ENCODE peak calls at places on chromosome 12, in nine cellular contexts. F is testis, J is HCT116, A is transverse colon, W is Peyer's patch, V is stomach, D is body of pancreas, I is sigmoid colon, Z is ovary. L is an unnamed sample. For H3K4me1, the result is how much of the 10 kb centered on the place peaks cover.

GRCh38 chr12:51951843-51952722 is 584 bp downstream of the ACVR1B start:
- DNase-seq in Z (peak), W (no peak), I (peak), A (peak), D (peak), J (no peak), F (peak), V (no peak), L (peak)

GRCh38 chr12:49982246-49983229 is 9.8 kb downstream of the AQP6 start:
- DNase-seq in V (no peak), W (no peak), A (no peak), I (no peak), F (no peak), D (no peak), J (no peak), Z (no peak), L (no peak)

GRCh38 chr12:41254546-41254945 is 66.4 kb downstream of the PDZRN4 start:
- DNase-seq in D (no peak), W (no peak), A (no peak), J (no peak), Z (no peak), I (no peak), F (no peak), V (no peak), L (no peak)

GRCh38 chr12:104827587-104827986 is 130.5 kb downstream of the SLC41A2 start:
- DNase-seq in A (no peak), D (no peak), W (no peak), Z (no peak), J (no peak), F (no peak), V (no peak), I (no peak), L (no peak)

GRCh38 chr12:47029903-47030302 is 49.5 kb upstream of the PCED1B start:
- DNase-seq in V (no peak), Z (no peak), D (no peak), W (no peak), I (no peak), J (no peak), F (no peak), A (no peak), L (no peak)

GRCh38 chr12:34397591-34398365 is 375.5 kb downstream of the ALG10 start:
- DNase-seq in F (peak), V (peak), I (peak), D (peak), W (peak), J (no peak), A (peak), Z (peak), L (peak)

GRCh38 chr12:21073129-21073528 is 57.9 kb upstream of the SLCO1B1 start:
- DNase-seq in Z (no peak), F (no peak), W (no peak), I (no peak), D (no peak), V (no peak), A (no peak), J (peak), L (no peak)

GRCh38 chr12:124592050-124592449 is 24.6 kb upstream of the NCOR2 start:
- DNase-seq in W (no peak), A (no peak), V (no peak), D (no peak), I (no peak), J (no peak), F (no peak), Z (no peak), L (no peak)

GRCh38 chr12:113019045-113019444 is 37.5 kb upstream of the DTX1 start:
- DNase-seq in Z (no peak), A (no peak), F (no peak), D (no peak), V (no peak), J (no peak), I (no peak), W (no peak), L (no peak)

GRCh38 chr12:130367523-130367922 is 29.8 kb downstream of the PIWIL1 start:
- DNase-seq in I (no peak), Z (no peak), F (no peak), J (no peak), V (no peak), W (no peak), A (no peak), D (no peak), L (no peak)

GRCh38 chr12:65275627-65276026 is 2.9 kb upstream of the MSRB3 start:
- DNase-seq in W (no peak), A (no peak), D (no peak), Z (no peak), F (no peak), I (no peak), V (no peak), J (no peak), L (no peak)

DNA sequence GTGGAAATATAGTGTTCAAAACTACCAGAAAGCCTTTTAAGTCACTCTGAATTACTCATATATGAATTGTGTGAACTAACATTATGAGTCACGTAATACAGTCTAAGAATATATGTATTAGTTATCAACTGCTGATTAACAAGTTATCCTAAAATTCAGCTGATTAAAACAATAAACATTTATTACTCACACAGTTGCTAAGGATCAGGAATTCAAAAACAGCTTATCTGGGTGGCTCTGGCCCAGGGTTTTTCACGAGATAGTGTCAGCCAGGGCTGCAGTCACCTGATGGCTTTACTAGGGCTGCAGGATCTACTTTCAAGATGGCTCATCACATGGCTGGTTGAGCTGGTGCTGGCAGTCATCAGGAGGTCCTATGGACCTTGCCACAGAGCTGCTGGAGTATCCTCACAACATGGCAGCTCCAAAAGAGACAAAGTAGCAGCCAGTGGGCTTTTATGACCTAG is 36.5 kb downstream of the CORO1C start:
- DNase-seq in I (no peak), D (no peak), W (no peak), J (no peak), F (no peak), V (no peak), Z (no peak), A (no peak), L (no peak)
- H3K4me1 ChIP-seq in I (half or more), D (under half), W (under half), J (under half), F (under half), V (half or more), Z (under half), A (under half), L (under half)

GRCh38 chr12:111467862-111468245 is 62.1 kb downstream of the SH2B3 start:
- DNase-seq in A (no peak), V (no peak), F (no peak), J (no peak), Z (no peak), W (no peak), D (no peak), I (no peak), L (no peak)

GRCh38 chr12:111467092-111467861 is 61.6 kb downstream of the SH2B3 start:
- DNase-seq in J (no peak), V (no peak), F (no peak), Z (no peak), I (no peak), A (no peak), D (no peak), W (no peak), L (no peak)

DNA sequence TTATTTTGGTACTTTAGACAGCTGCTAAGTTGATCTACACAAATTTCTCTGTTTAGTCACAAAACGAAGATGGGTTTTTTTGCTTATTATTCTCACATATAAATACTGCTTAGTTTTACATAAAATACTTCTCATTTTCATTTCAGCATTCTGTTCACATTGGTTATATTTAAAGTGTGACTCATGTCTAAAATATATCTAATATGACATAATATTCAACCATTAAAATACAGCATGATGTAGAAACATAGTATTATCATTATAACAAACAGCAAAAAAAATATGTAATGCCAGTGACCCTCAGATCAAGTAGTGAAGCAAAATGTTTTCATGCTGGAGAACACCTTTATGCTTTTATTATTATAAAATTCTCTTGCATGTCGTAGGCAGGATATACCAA is 63.7 kb downstream of the SH2B3 start:
- DNase-seq in W (no peak), Z (no peak), J (no peak), F (no peak), V (no peak), I (no peak), D (no peak), A (no peak), L (no peak)
- H3K27ac ChIP-seq in W (no peak), Z (no peak), J (no peak), F (no peak), V (no peak), I (no peak), D (no peak), A (no peak), L (no peak)

GRCh38 chr12:57096099-57096572 is 7.2 kb downstream of the NAB2 start:
- DNase-seq in F (no peak), W (no peak), D (no peak), A (no peak), I (no peak), Z (peak), V (no peak), J (no peak), L (no peak)
- TF ChIP-seq POLR2A in F (no peak), W (no peak), D (no peak), A (no peak), I (no peak), Z (no peak), V (no peak), J (no peak), L (no peak)

GRCh38 chr12:131551675-131552074 is 159.2 kb upstream of the SFSWAP start:
- DNase-seq in F (no peak), I (no peak), Z (no peak), A (no peak), V (no peak), D (no peak), J (no peak), W (no peak), L (no peak)
- H3K4me1 ChIP-seq in F (under half), I (under half), Z (under half), A (under half), V (under half), D (under half), J (under half), W (under half), L (under half)

DNA sequence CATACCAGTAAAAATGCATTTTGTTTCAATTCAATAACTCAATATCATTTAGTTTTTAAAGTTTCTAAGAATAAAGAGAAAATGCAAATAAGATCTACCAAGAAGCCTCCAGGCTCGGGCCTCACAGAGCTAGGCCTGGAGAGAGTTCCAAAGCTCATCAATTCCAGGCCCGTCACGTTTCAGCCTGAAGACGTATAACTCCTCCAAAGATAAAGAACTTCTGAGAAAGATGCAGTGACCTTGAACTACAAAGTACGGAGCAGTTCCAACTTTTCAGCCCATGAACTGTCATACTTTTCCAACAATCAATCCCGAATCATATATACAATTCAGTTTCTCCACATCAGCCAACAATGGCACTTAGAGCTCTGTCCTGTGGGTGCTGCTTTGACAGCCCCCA is 17.8 kb downstream of the CORO1C start:
- DNase-seq in J (no peak), D (no peak), Z (no peak), I (no peak), W (no peak), F (no peak), A (no peak), V (no peak), L (no peak)
- H3K27ac ChIP-seq in J (no peak), D (no peak), Z (no peak), I (peak), W (no peak), F (no peak), A (peak), V (no peak), L (peak)

DNA sequence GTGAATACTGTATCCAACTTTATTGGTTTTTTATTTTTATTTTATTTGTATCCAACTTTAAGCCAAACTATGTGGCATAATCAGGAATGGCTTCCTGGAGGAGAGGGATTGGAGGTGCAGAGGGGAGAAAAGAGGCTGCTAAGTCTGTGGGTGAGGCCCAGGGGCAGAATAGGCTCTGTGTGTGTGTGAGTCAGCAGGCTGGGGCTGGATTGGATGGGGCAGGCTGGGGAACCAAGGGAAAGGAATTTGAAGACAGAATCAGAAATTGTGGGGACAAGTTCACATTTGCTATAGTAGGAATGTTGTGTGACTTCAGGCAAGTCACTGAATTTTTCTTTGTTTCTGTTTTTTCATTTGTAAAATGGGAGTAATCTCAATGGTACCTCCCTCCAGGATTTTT is 12.8 kb upstream of the RILPL1 start:
- DNase-seq in D (no peak), I (no peak), F (no peak), A (no peak), W (no peak), Z (no peak), J (no peak), V (no peak), L (no peak)
- TF ChIP-seq POLR2A in D (no peak), I (no peak), F (no peak), A (no peak), W (no peak), Z (no peak), J (no peak), V (no peak), L (no peak)

DNA sequence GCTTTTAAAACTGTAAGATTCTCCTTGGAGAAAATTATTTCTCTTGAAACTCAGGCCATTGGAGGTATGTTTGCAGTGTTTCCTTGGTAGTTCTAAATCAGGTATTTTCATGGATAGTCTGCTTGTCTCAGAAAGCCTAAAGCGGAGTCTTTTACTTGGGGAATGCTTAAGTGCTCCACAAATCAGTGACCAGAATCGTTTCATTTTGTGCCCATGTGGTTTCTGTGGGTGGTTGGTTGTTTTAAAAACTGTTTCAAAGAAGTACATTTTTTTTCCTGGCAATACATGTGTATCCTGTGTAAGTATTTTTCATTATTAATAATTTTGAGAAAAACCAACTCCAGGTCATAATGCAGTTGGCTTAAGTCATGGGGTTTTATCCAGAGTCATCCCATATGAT is 33.6 kb downstream of the CCDC91 start:
- DNase-seq in V (no peak), F (no peak), I (no peak), A (no peak), W (no peak), D (no peak), J (no peak), Z (no peak), L (no peak)
- H3K4me1 ChIP-seq in V (under half), F (under half), I (under half), A (under half), W (under half), D (under half), J (under half), Z (under half), L (under half)

GRCh38 chr12:94690199-94690695 is 39.9 kb upstream of the TMCC3 start:
- DNase-seq in I (no peak), J (no peak), D (no peak), W (no peak), F (no peak), Z (no peak), A (no peak), V (no peak), L (no peak)
- H3K27ac ChIP-seq in I (peak), J (no peak), D (no peak), W (peak), F (no peak), Z (peak), A (peak), V (no peak), L (peak)

DNA sequence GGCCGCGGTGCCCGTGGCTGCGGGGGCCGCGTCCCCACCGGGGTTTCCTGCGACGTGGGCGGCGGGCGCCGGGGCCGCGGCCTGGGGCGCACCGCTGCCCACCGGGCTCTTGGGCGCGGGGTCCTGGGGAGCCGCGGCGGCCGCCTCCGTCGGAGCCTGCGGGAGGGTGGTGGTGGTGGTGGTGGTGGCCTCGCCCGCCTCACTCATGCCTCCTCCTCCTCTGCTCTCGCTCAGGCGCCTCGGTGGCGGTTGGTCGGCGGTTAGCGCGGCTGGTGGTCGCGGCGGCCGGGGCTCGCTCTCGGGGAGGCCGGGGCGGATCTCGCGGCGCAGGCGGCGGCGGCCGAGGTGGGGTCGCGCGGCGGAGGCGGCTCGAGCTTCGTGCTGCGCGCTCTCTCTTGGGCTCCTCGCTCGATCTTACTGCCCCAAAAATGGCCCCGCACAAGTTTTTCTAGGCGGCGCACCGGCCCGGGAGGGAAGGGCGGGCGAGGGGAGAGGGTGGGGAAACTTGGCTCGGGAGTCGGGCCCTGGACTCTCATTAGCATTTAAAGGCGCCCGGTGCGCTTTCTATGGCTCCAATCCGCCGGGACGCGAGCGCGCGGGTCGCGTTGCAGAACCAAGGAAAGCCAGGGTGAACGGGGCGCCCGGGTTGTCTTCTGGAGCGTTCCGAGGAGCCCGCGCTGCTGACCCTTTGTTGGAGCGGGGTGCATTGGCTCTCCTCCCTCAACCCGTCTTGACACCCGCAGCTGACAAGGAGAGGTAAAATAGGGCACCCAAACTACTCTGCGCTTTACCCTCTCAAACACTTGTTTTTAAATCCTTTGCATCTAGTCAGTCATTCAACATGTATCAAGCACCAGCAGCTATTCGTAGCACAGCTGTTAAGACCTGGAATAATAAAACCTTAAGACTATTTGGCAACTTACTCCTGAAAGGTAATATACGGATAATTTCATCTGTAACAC is at the start of gene YBX3:
- DNase-seq in I (peak), D (peak), A (peak), J (peak), V (peak), F (peak), W (peak), Z (peak), L (peak)
- TF ChIP-seq POLR2A in I (peak), D (peak), A (peak), J (peak), V (no peak), F (no peak), W (peak), Z (peak), L (peak)

L was measured in uterus.